ENCODE peak calls at places on chromosomes 13 and 19, in ten cellular contexts. M is HuH-7.5; Q is astrocyte of the hippocampus; G is CD8-positive, alpha-beta memory T cell; B is SHP77; R is NCI-H748 treated with DMSO at 0.1 percent for 48 hours; A is hypothalamus; O is stimulated activated CD4-positive, alpha-beta T cell treated with anti-CD3 and anti-CD28 coated beads, Interleukin-2, amount 100 ng/mL, for 48 hours; Z is astrocyte of the spinal cord; D is activated naive CD8-positive, alpha-beta T cell treated with anti-CD3 and anti-CD28 coated beads, Interleukin-2, amount 50 U/mL, for 16 hours. Y is an unnamed sample.

GRCh38 chr13:60509601-60510386 is 112.8 kb downstream of the TDRD3 start:
- DNase-seq in M (no peak), Q (peak; percentile 20), G (no peak), B (no peak), R (no peak), A (no peak), O (no peak), Z (peak; percentile 14), D (no peak), Y (no peak)

GRCh38 chr13:22077205-22077683 is 406.4 kb downstream of the FGF9 start:
- DNase-seq in M (no peak), Q (no peak), G (no peak), B (peak; percentile 52), R (peak; percentile 80), A (no peak), O (no peak), Z (no peak), D (no peak), Y (no peak)

GRCh38 chr19:5154129-5154798 is 185.4 kb downstream of the KDM4B start:
- DNase-seq in M (peak; percentile 74), Q (peak; percentile 29), G (no peak), B (no peak), R (no peak), A (no peak), O (peak; percentile 52), Z (no peak), D (no peak), Y (peak; percentile 45)

GRCh38 chr13:36736119-36736726 is 62.4 kb downstream of the SERTM1 start:
- DNase-seq in M (no peak), Q (peak; percentile 78), G (peak; percentile 3), B (peak; percentile 76), R (peak; percentile 53), A (no peak), O (peak; percentile 22), Z (peak; percentile 72), D (no peak), Y (peak; percentile 30)

GRCh38 chr13:44620057-44620456 is 43.9 kb upstream of the TSC22D1 start:
- DNase-seq in M (no peak), Q (peak; percentile 54), G (no peak), B (no peak), R (no peak), A (no peak), O (no peak), Z (peak; percentile 13), D (no peak), Y (no peak)

GRCh38 chr19:18761531-18762110 is 29.5 kb downstream of the COMP start:
- DNase-seq in M (no peak), Q (no peak), G (no peak), B (peak; percentile 29), R (no peak), A (no peak), O (no peak), Z (no peak), D (no peak), Y (no peak)

GRCh38 chr13:35733832-35734231 is 257.3 kb upstream of the MAB21L1 start:
- DNase-seq in M (no peak), Q (no peak), G (no peak), B (no peak), R (no peak), A (no peak), O (no peak), Z (no peak), D (no peak), Y (no peak)

GRCh38 chr19:18013621-18014111 is 5.7 kb downstream of the ARRDC2 start:
- DNase-seq in M (peak; percentile 93), Q (peak; percentile 60), G (no peak), B (no peak), R (no peak), A (no peak), O (no peak), Z (no peak), D (no peak), Y (no peak)

GRCh38 chr13:79549355-79550106 is 68.6 kb downstream of the NDFIP2 start:
- DNase-seq in M (no peak), Q (peak; percentile 51), G (no peak), B (no peak), R (no peak), A (no peak), O (no peak), Z (peak; percentile 14), D (no peak), Y (no peak)

GRCh38 chr13:45121421-45121820 is 1.1 kb downstream of the GTF2F2 start:
- DNase-seq in M (no peak), Q (peak; percentile 62), G (no peak), B (no peak), R (no peak), A (no peak), O (no peak), Z (peak; percentile 38), D (no peak), Y (no peak)

GRCh38 chr13:96130818-96131217 is 40.9 kb downstream of the HS6ST3 start:
- DNase-seq in M (no peak), Q (no peak), G (no peak), B (no peak), R (no peak), A (no peak), O (no peak), Z (no peak), D (no peak), Y (no peak)

GRCh38 chr19:39126593-39127187 is 1.1 kb downstream of the PAK4 start:
- DNase-seq in M (peak; percentile 98), Q (no peak), G (no peak), B (no peak), R (no peak), A (no peak), O (no peak), Z (peak; percentile 49), D (no peak), Y (no peak)

GRCh38 chr13:46855166-46855565 is 41.7 kb downstream of the HTR2A start:
- DNase-seq in M (no peak), Q (no peak), G (no peak), B (no peak), R (no peak), A (no peak), O (no peak), Z (no peak), D (no peak), Y (no peak)

GRCh38 chr19:5357584-5357983 is 17.0 kb upstream of the PTPRS start:
- DNase-seq in M (no peak), Q (no peak), G (no peak), B (no peak), R (no peak), A (no peak), O (no peak), Z (no peak), D (no peak), Y (no peak)

GRCh38 chr19:6185093-6185824 is 49.8 kb downstream of the ACSBG2 start:
- DNase-seq in M (no peak), Q (no peak), G (no peak), B (no peak), R (no peak), A (no peak), O (no peak), Z (no peak), D (no peak), Y (no peak)

GRCh38 chr13:96822900-96823299 is 171.4 kb downstream of the OXGR1 start:
- DNase-seq in M (no peak), Q (peak; percentile 16), G (no peak), B (peak; percentile 86), R (peak; percentile 13), A (no peak), O (no peak), Z (no peak), D (no peak), Y (no peak)

GRCh38 chr19:45758921-45759320 is 10.1 kb downstream of the SIX5 start:
- DNase-seq in M (no peak), Q (no peak), G (no peak), B (no peak), R (no peak), A (no peak), O (no peak), Z (no peak), D (no peak), Y (no peak)

GRCh38 chr13:38758278-38758677 is 71.4 kb downstream of the FREM2 start:
- DNase-seq in M (no peak), Q (no peak), G (no peak), B (no peak), R (no peak), A (no peak), O (no peak), Z (no peak), D (no peak), Y (no peak)

GRCh38 chr19:3186377-3186688 is 603 bp downstream of the NCLN start:
- DNase-seq in M (no peak), Q (peak; percentile 35), G (no peak), B (no peak), R (no peak), A (no peak), O (no peak), Z (no peak), D (no peak), Y (no peak)

GRCh38 chr13:74158028-74158427 is 23.8 kb upstream of the KLF12 start:
- DNase-seq in M (no peak), Q (no peak), G (no peak), B (no peak), R (no peak), A (no peak), O (no peak), Z (peak; percentile 45), D (no peak), Y (no peak)

GRCh38 chr19:18669524-18669817 is 14.0 kb upstream of the CRTC1 start:
- DNase-seq in M (no peak), Q (peak; percentile 71), G (no peak), B (no peak), R (no peak), A (no peak), O (no peak), Z (peak; percentile 48), D (no peak), Y (no peak)